ENCODE peak calls at places on chromosomes 7 and 10, in seven cellular contexts. H is cardiac muscle cell, J is esophagus squamous epithelium, F is right cardiac atrium, R is endothelial cell of umbilical vein, U is tibial artery, D is psoas muscle. B is an unnamed sample.

GRCh38 chr10:112307631-112308502 is 24.7 kb downstream of the TECTB start:
- DNase-seq in F (peak), R (peak), H (peak), D (peak), J (no peak), U (no peak), B (peak)

GRCh38 chr10:6755891-6756460 is 175.9 kb upstream of the PRKCQ start:
- DNase-seq in F (no peak), J (no peak), H (no peak), U (no peak), R (peak), D (no peak), B (no peak)

GRCh38 chr10:22849077-22849810 is 78.6 kb upstream of the ARMC3 start:
- DNase-seq in J (no peak), U (peak), D (peak), F (peak), R (peak), H (no peak), B (peak)

GRCh38 chr10:131689016-131689415 is 211.8 kb upstream of the PPP2R2D start:
- DNase-seq in H (peak), F (no peak), U (no peak), R (no peak), J (no peak), D (no peak), B (no peak)

GRCh38 chr10:29479081-29479917 is 155.5 kb downstream of the SVIL start:
- DNase-seq in D (no peak), U (no peak), J (no peak), R (no peak), F (no peak), H (no peak), B (no peak)

GRCh38 chr10:119375574-119376265 is 166.8 kb downstream of the RGS10 start:
- DNase-seq in J (no peak), F (peak), U (no peak), R (peak), D (no peak), H (no peak), B (no peak)

GRCh38 chr7:24531255-24531654 is 42.0 kb upstream of the PALS2 start:
- DNase-seq in F (no peak), J (no peak), U (no peak), D (no peak), R (no peak), H (no peak), B (no peak)

GRCh38 chr7:151761256-151761655 is 115.7 kb downstream of the PRKAG2 start:
- DNase-seq in F (no peak), D (no peak), J (no peak), U (no peak), H (no peak), R (no peak), B (no peak)

GRCh38 chr7:140223515-140224221 is 46.9 kb upstream of the KDM7A start:
- DNase-seq in J (no peak), R (no peak), D (no peak), F (no peak), H (no peak), U (no peak), B (peak)

GRCh38 chr10:33841678-33842077 is 507.2 kb upstream of the NRP1 start:
- DNase-seq in D (no peak), H (no peak), J (no peak), R (no peak), F (no peak), U (no peak), B (no peak)

GRCh38 chr10:75959912-75960311 is 528.5 kb downstream of the LRMDA start:
- DNase-seq in U (no peak), J (no peak), H (no peak), R (no peak), D (no peak), F (no peak), B (no peak)

GRCh38 chr7:2956526-2957368 is 86.9 kb downstream of the CARD11 start:
- DNase-seq in R (peak), J (no peak), H (no peak), U (peak), D (no peak), F (no peak), B (no peak)

GRCh38 chr10:101145750-101146391 is 14.8 kb downstream of the TLX1 start:
- DNase-seq in R (no peak), U (no peak), J (no peak), F (no peak), D (no peak), H (no peak), B (no peak)

GRCh38 chr7:7821517-7821916 is 103.1 kb upstream of the RPA3 start:
- DNase-seq in R (no peak), D (no peak), F (no peak), J (no peak), H (no peak), U (no peak), B (no peak)

GRCh38 chr7:105849122-105849855 is 27.1 kb downstream of the ATXN7L1 start:
- DNase-seq in U (no peak), R (peak), J (no peak), F (no peak), D (no peak), H (no peak), B (no peak)

GRCh38 chr7:136601772-136602171 is 266.7 kb upstream of the CHRM2 start:
- DNase-seq in J (no peak), U (no peak), F (no peak), R (no peak), D (no peak), H (no peak), B (no peak)

GRCh38 chr10:119360181-119360921 is 153.0 kb downstream of the GRK5 start:
- DNase-seq in U (no peak), D (no peak), J (no peak), H (no peak), R (no peak), F (peak), B (no peak)

GRCh38 chr7:47609803-47610452 is 28.0 kb upstream of the TNS3 start:
- DNase-seq in D (peak), U (no peak), J (no peak), R (no peak), H (no peak), F (peak), B (no peak)

GRCh38 chr10:68598978-68599753 is 39.0 kb downstream of the TET1 start:
- DNase-seq in U (peak), F (peak), H (peak), J (no peak), D (peak), R (no peak), B (no peak)

GRCh38 chr10:44897049-44897448 is 14.1 kb upstream of the TMEM72 start:
- DNase-seq in H (no peak), D (no peak), U (no peak), R (no peak), F (no peak), J (no peak), B (no peak)

GRCh38 chr7:131369354-131369753 is 41.7 kb downstream of the MKLN1 start:
- DNase-seq in F (no peak), J (no peak), H (no peak), U (no peak), D (no peak), R (no peak), B (no peak)

GRCh38 chr10:123614888-123615287 is 51.3 kb upstream of the GPR26 start:
- DNase-seq in H (peak), D (peak), U (no peak), J (no peak), F (peak), R (peak), B (no peak)

DNA sequence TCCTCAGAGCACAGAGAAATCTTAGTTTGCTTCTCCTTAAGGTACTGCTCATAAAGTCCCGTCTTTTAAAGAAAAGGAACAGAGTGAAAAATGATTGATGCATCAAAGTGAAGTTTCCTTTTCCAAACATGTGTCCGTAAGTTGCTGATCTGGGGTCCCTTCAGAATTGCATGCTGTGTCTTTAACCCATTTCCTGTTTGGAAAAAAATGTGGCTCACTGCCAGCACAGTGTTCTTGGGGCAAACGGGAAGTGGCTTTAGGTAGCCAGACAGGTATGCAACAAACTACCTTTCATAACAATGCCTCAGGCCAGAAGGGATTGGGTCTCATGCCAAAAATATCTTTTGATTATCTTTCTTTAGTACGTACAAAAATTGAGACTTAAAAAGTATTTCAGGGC is 50.9 kb downstream of the TFAM start:
- DNase-seq in D (no peak), U (no peak), H (no peak), F (no peak), R (peak), J (no peak), B (no peak)
- H3K27ac ChIP-seq in D (no peak), U (no peak), H (no peak), F (no peak), R (no peak), J (no peak), B (no peak)

GRCh38 chr7:50941525-50941924 is 158.8 kb upstream of the GRB10 start:
- DNase-seq in U (no peak), F (no peak), H (no peak), J (no peak), D (no peak), R (no peak), B (no peak)

GRCh38 chr7:50940621-50941020 is 157.9 kb upstream of the GRB10 start:
- DNase-seq in R (no peak), H (no peak), J (no peak), D (no peak), U (no peak), F (no peak), B (no peak)

GRCh38 chr7:50939026-50939425 is 156.3 kb upstream of the GRB10 start:
- DNase-seq in J (no peak), H (peak), D (no peak), R (no peak), U (no peak), F (no peak), B (no peak)

GRCh38 chr7:50937727-50938126 is 155.0 kb upstream of the GRB10 start:
- DNase-seq in U (no peak), D (no peak), F (no peak), J (no peak), H (no peak), R (no peak), B (no peak)

DNA sequence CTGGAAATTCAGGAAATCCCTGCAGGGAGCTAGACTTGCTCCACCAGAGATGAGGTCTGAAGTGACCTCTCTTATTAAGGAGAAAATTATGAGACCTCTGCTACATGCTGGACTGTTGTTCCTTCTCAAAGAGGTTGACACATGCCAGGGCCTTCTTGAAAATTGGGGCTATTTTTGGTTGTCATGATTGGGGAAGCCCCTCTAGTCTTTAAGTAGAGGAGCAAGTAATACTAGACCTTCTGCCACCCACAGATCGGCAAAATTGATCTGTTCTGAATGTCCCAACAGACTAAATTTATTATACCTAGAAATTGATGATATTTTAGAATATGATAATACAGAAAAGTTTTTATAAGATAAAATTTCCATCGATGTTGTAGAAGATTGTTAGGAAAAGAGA is 160.8 kb upstream of the GRB10 start:
- DNase-seq in R (no peak), U (no peak), D (no peak), J (no peak), H (no peak), F (no peak), B (no peak)
- H3K27ac ChIP-seq in R (no peak), U (no peak), D (no peak), J (no peak), H (no peak), F (no peak), B (no peak)

DNA sequence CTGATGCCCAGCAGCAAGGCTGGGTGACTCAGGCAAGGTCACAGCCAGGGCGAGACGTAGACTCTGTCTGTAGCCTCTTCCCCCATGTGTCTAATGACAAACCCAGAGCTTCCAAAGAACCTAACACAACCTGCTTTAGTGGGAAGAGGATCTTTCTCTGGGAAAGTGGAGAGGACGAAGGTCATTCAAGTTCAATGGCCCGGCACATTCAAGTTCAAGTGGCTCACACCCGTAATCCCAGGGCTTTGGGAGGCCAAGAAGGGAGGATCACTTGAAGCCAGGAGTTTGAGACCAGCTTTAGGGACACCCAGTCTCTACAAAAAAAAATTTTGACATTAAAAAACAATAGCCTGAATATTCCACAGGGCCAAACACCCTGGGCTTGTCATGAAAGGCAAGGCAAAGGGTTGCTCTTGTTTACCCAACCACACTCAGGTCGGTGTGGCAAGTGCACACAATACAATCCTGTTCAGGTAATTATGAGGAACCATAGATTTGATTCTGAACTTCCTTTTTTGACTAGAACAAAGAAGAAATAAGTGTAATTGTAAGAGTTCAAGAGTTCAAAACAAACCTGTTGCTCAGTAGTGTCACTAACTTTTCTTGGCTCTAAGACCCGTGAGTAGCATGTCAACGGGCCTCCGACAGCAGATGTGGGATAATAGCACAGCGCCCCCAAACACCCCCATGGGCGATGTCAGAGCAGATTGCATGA is 53.9 kb upstream of the KLF6 start:
- DNase-seq in H (no peak), R (no peak), J (no peak), D (no peak), U (no peak), F (no peak), B (no peak)
- H3K27ac ChIP-seq in H (no peak), R (no peak), J (no peak), D (no peak), U (no peak), F (no peak), B (no peak)

GRCh38 chr10:78640981-78641646 is 427.7 kb upstream of the ZMIZ1 start:
- DNase-seq in J (no peak), D (peak), H (no peak), F (no peak), U (no peak), R (no peak), B (no peak)

GRCh38 chr10:78642261-78642660 is 426.5 kb upstream of the ZMIZ1 start:
- DNase-seq in J (no peak), D (no peak), R (no peak), U (no peak), H (no peak), F (no peak), B (no peak)

GRCh38 chr10:78641693-78642092 is 427.1 kb upstream of the ZMIZ1 start:
- DNase-seq in J (no peak), F (no peak), D (no peak), H (no peak), R (no peak), U (no peak), B (no peak)

GRCh38 chr10:78643513-78643912 is 425.3 kb upstream of the ZMIZ1 start:
- DNase-seq in J (no peak), F (no peak), D (no peak), R (no peak), H (no peak), U (no peak), B (no peak)

DNA sequence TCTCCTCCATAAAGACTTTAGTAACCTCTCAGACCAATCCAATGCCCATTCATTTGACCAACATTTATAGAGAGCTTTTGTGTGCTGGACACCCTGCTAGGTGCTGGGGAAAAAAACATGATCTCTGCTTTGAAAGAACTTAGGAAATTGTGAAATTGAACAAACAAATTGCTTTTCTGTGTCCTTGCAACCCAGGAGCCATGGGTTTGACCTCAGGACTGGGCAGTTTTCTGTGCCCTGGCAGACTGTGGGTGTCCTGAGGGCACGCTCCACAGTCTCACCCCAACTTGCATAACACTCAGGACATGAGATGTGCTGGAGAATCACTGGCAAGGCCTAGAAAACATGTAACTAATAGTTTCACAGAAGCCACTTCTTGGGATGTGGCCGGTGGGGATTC is 429.1 kb upstream of the ZMIZ1 start:
- DNase-seq in F (no peak), H (no peak), J (no peak), D (no peak), R (no peak), U (no peak), B (no peak)
- H3K27ac ChIP-seq in F (no peak), H (no peak), J (no peak), D (no peak), R (no peak), U (no peak), B (no peak)

DNA sequence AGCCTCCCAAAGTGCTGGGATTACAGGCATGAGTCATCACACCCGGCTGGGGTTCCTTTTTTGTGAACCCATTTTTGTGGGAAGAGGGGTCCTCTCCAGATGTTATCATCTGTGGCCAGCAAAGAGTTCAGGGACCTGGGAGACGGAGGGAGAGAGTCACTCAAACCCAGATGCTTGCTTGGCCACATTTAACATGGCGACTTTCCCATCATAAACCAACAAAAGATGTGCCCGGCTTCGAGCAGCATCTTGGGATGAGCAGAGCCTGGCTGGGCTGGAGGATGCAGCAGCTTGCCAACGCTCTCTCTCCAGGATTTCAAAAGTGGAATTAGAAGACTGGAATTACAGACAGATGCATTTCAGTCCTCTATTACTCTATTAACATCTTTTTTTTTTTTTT is 19.1 kb upstream of the HABP2 start:
- DNase-seq in J (no peak), U (no peak), H (no peak), D (no peak), R (no peak), F (no peak), B (no peak)
- H3K27ac ChIP-seq in J (no peak), U (no peak), H (no peak), D (no peak), R (no peak), F (no peak), B (no peak)

DNA sequence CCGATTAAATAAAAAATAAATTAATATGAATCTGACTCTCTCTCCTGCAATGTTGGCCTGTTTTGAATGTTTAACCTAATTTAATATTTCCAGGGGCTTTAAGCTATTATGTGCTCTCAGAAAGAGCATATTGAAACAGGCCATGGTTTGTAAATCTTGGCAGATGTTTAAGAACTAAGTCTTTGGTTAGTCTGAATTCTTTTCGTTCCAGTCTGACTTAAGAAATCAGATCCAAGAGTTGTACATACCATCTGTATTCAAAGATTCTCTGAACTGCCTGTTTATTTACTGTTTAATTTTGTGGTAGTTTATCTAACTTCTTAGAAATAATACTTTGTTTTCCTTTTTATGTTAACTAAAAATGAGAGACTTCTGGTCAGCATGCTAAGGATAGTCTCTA is 237.9 kb upstream of the CSTF2T start:
- DNase-seq in R (no peak), D (no peak), F (no peak), J (no peak), H (no peak), U (no peak), B (no peak)
- H3K27ac ChIP-seq in R (no peak), D (no peak), F (no peak), J (no peak), H (no peak), U (peak), B (no peak)

GRCh38 chr7:111878788-111879187 is 316.5 kb upstream of the IMMP2L start:
- DNase-seq in R (no peak), F (no peak), J (no peak), D (no peak), U (no peak), H (no peak), B (no peak)
- H3K27ac ChIP-seq in R (no peak), F (no peak), J (no peak), D (no peak), U (no peak), H (no peak), B (no peak)

B was measured in upper lobe of left lung.